ENCODE peak calls at places on chromosomes 7 and 10, in ten cellular contexts. E, A, X, P, Z, Q, S, L, V and H are unnamed samples.

GRCh38 chr7:139909379-139910050 is 80.5 kb downstream of the TBXAS1 start:
- DNase-seq in Z (no peak), S (no peak), X (peak; percentile 25), E (no peak), A (no peak), L (no peak), P (no peak), Q (no peak), V (no peak), H (no peak)

GRCh38 chr10:97388152-97388551 is 13.0 kb downstream of the RRP12 start:
- DNase-seq in E (no peak), Z (no peak), Q (no peak), X (no peak), S (peak; percentile 39), L (no peak), V (no peak), A (no peak), P (no peak), H (no peak)

GRCh38 chr10:69636273-69636575 is 6.2 kb downstream of the FAM241B start:
- DNase-seq in E (peak; percentile 41), S (no peak), A (no peak), L (no peak), P (no peak), Q (no peak), V (no peak), X (no peak), Z (no peak), H (no peak)

GRCh38 chr10:129104266-129105045 is 362.6 kb upstream of the MGMT start:
- DNase-seq in X (no peak), V (no peak), E (no peak), Q (no peak), Z (no peak), L (no peak), P (no peak), A (no peak), S (no peak), H (no peak)

GRCh38 chr10:100912013-100912608 is 652 bp upstream of the SLF2 start:
- DNase-seq in Q (no peak), E (no peak), X (no peak), Z (no peak), A (no peak), L (peak; percentile 57), P (no peak), V (peak; percentile 15), S (no peak), H (no peak)

GRCh38 chr7:44145419-44145968 is 4.4 kb upstream of the MYL7 start:
- DNase-seq in E (peak; percentile 68), V (no peak), S (no peak), Q (no peak), X (no peak), Z (no peak), A (peak; percentile 27), P (no peak), L (peak; percentile 38), H (no peak)

GRCh38 chr7:80288175-80289122 is 153.8 kb downstream of the GNAI1 start:
- DNase-seq in A (no peak), L (peak; percentile 94), P (no peak), E (peak; percentile 57), X (no peak), Q (no peak), S (no peak), Z (no peak), V (no peak), H (no peak)

GRCh38 chr10:132431537-132432175 is 34.7 kb downstream of the PWWP2B start:
- DNase-seq in Z (no peak), A (no peak), X (no peak), P (no peak), Q (no peak), V (no peak), L (no peak), S (no peak), E (no peak), H (no peak)

GRCh38 chr10:83045731-83046130 is 1093.6 kb upstream of the GHITM start:
- DNase-seq in E (no peak), X (no peak), Q (no peak), P (no peak), A (no peak), Z (no peak), V (no peak), L (no peak), S (no peak), H (no peak)

DNA sequence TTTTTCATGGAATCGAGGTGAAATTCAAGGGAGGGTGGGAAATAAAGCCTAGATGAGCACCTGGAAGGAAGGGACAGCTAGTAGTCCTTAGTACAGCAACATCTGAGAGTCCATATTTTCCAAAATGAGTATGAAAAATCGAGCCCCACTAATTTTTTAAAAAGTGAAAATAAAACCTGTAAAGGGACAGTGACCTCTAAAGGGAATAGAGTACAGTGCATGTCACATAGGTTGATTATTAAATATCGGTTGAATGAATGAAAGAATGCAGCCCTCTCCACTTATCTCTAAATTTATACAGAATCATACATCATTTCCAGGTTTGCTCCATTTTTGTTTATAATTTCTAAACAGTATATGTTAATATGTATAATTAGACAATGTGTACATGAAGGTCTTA is 1088.5 kb upstream of the GHITM start:
- DNase-seq in A (no peak), X (no peak), Q (no peak), P (no peak), Z (no peak), V (no peak), L (no peak), E (no peak), S (no peak), H (no peak)
- H3K4me3 ChIP-seq in A (no peak overlapping the region), X (no peak overlapping the region), Q (no peak overlapping the region), P (no peak overlapping the region), Z (no peak overlapping the region), V (no peak overlapping the region), L (no peak overlapping the region), E (no peak overlapping the region), S (no peak overlapping the region), H (no peak overlapping the region)

DNA sequence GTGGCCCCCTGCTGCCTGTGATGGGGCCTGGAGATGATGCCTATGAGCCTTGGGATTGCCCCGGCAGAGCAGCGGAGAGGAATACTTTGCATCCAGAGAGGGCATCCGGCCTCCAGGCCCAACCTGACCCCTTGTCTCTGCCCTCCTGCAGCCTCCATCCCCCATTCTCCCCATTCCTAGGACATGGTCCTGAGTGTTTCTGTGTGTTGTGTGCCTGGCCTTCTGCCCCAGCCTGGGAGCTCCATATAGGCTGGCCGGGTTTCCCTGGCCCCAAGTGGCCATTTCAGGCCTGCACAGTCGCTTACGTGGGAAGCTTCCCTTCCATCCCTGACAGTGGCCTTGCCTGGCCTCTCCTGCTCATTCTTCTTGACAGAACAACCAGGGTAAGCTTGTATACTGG is 296.7 kb upstream of the ZMIZ1 start:
- DNase-seq in X (no peak), L (no peak), S (no peak), V (no peak), P (no peak), Q (no peak), E (peak; percentile 50), Z (no peak), A (no peak), H (no peak)
- TF ChIP-seq CTCF in X (no peak), L (peak; percentile 3), S (no peak), V (no peak), P (no peak), Q (no peak), E (peak; percentile 37), Z (peak; percentile 2), A (no peak), H (no peak)

GRCh38 chr10:71632896-71633600 is 86.5 kb downstream of the C10orf105 start:
- DNase-seq in V (no peak), E (no peak), X (no peak), P (no peak), Z (no peak), L (no peak), S (no peak), A (no peak), Q (no peak), H (no peak)

GRCh38 chr10:71633935-71634334 is 85.6 kb downstream of the C10orf105 start:
- DNase-seq in S (no peak), V (no peak), X (no peak), Q (no peak), P (no peak), L (no peak), Z (no peak), A (no peak), E (peak; percentile 76), H (no peak)

GRCh38 chr10:71635867-71636266 is 83.7 kb downstream of the C10orf105 start:
- DNase-seq in X (no peak), P (no peak), Z (no peak), S (no peak), A (no peak), E (no peak), V (no peak), Q (no peak), L (no peak), H (no peak)

GRCh38 chr10:71635251-71635866 is 84.2 kb downstream of the C10orf105 start:
- DNase-seq in V (no peak), P (no peak), L (no peak), Q (no peak), E (peak; percentile 69), Z (no peak), A (no peak), S (no peak), X (no peak), H (no peak)

GRCh38 chr10:71634531-71635164 is 84.9 kb downstream of the C10orf105 start:
- DNase-seq in A (no peak), E (no peak), P (peak; percentile 60), Z (no peak), X (no peak), Q (no peak), V (peak; percentile 53), L (no peak), S (no peak), H (peak; percentile 28)
- H3K4me1 ChIP-seq in A (peaks cover 49% of the 10 kb centered on the region), E (peaks cover 46% of the 10 kb centered on the region), P (peaks cover 31% of the 10 kb centered on the region), Z (no peaks in the 10 kb centered on the region), X (no peaks in the 10 kb centered on the region), Q (peaks cover 3% of the 10 kb centered on the region), V (peaks cover 34% of the 10 kb centered on the region), L (no peaks in the 10 kb centered on the region), S (no peaks in the 10 kb centered on the region), H (no peaks in the 10 kb centered on the region)

GRCh38 chr7:27242580-27243339 is at the start of gene EVX1:
- DNase-seq in S (no peak), P (peak; percentile 42), E (peak; percentile 82), V (no peak), A (no peak), Q (no peak), X (no peak), L (no peak), Z (no peak), H (no peak)
- H3K4me3 ChIP-seq in S (no peak within 1 kb of the TSS), P (no peak within 1 kb of the TSS), E (peak within 1 kb of the TSS; percentile 74), V (no peak within 1 kb of the TSS), A (no peak within 1 kb of the TSS), Q (no peak within 1 kb of the TSS), X (no peak within 1 kb of the TSS), L (no peak within 1 kb of the TSS), Z (no peak within 1 kb of the TSS), H (peak within 1 kb of the TSS; percentile 40)

DNA sequence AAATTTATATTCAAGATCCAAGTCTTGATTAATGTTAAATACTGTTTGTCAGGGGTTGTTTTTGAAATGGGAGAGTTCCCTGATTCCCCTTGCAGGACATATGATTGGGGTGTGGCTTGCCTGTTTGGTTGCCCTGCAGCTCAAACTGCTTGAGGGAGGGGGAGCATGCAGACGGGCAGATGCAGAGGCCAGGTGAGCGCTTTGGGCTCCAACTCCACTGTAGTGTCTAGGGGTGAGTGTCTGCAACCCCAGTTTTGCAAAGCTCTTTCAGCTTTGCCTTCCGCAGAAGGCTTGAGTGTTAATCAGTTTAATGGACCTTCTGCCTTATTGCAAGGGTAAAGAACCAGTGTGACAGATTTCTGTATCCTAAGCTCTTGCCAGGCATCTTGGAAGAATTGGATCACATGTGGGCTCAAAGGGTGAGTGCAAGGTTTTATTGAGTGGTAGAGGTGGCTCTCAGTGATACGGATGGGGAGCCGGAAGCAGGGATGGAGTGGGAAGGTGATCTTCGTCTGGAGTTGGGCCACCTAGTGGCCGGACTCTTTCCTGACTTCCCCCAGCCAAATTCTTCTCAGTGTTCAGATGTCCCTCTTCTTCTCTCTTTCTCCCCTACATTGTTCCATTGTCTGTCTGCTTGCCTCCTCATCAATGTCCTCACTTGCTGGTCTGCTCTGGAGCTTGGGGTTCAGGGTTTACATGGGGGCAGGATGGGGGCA is 479.7 kb downstream of the ATRNL1 start:
- DNase-seq in E (peak; percentile 80), Z (peak; percentile 21), P (no peak), X (peak; percentile 0), V (no peak), L (no peak), Q (no peak), S (no peak), A (no peak), H (no peak)
- TF ChIP-seq CTCF in E (peak; percentile 78), Z (peak; percentile 58), P (no peak), X (peak; percentile 58), V (no peak), L (peak; percentile 38), Q (peak; percentile 15), S (no peak), A (no peak), H (no peak)